ENCODE peak calls at places on chromosomes 16 and 17, in eight cellular contexts. Q is GM12865, J is fibroblast of lung, A is right atrium auricular region, D is heart left ventricle, X is AG09309, L is colonic mucosa, V is heart right ventricle. E is an unnamed sample.

GRCh38 chr16:80176114-80176513 is 364.7 kb upstream of the DYNLRB2 start:
- DNase-seq in V (no peak), Q (no peak), X (no peak), D (no peak), L (no peak), A (no peak), J (no peak), E (no peak)

GRCh38 chr17:61149862-61150362 is 249.7 kb upstream of the TBX2 start:
- DNase-seq in L (no peak), A (no peak), V (no peak), Q (no peak), X (no peak), J (no peak), D (no peak), E (no peak)

GRCh38 chr17:7932483-7932891 is 481 bp downstream of the CNTROB start:
- DNase-seq in X (no peak), V (no peak), Q (peak; percentile 55), D (no peak), J (peak; percentile 24), L (peak; percentile 45), A (peak; percentile 64), E (peak; percentile 27)

GRCh38 chr17:21674242-21674731 is 18.0 kb upstream of the KCNJ18 start:
- DNase-seq in J (no peak), D (no peak), Q (no peak), X (no peak), V (no peak), L (no peak), A (no peak), E (no peak)

GRCh38 chr16:87367556-87367955 is 16.0 kb downstream of the FBXO31 start:
- DNase-seq in L (no peak), V (no peak), J (no peak), D (no peak), Q (no peak), A (no peak), X (no peak), E (no peak)

GRCh38 chr17:74852237-74853047 is 7.2 kb downstream of the GRIN2C start:
- DNase-seq in D (no peak), J (no peak), Q (peak; percentile 55), X (no peak), A (no peak), L (no peak), V (no peak), E (peak; percentile 23)

GRCh38 chr16:24975428-24975889 is 39.7 kb downstream of the ARHGAP17 start:
- DNase-seq in V (no peak), X (no peak), J (no peak), D (no peak), Q (peak; percentile 89), L (no peak), A (no peak), E (peak; percentile 73)

GRCh38 chr16:15897834-15898254 is 9.4 kb upstream of the CEP20 start:
- DNase-seq in D (no peak), L (no peak), A (no peak), V (no peak), X (no peak), J (peak; percentile 61), Q (peak; percentile 91), E (no peak)

GRCh38 chr16:57576429-57576870 is 34.0 kb downstream of the ADGRG5 start:
- DNase-seq in A (peak; percentile 79), X (peak; percentile 5), L (peak; percentile 80), V (peak; percentile 77), J (peak; percentile 63), Q (peak; percentile 88), D (peak; percentile 71), E (peak; percentile 78)

GRCh38 chr17:74213897-74214386 is 571 bp downstream of the TTYH2 start:
- DNase-seq in X (no peak), Q (no peak), V (peak; percentile 31), L (peak; percentile 30), A (no peak), D (peak; percentile 65), J (no peak), E (no peak)

GRCh38 chr17:82400830-82401229 is 17.3 kb upstream of the HEXD start:
- DNase-seq in V (peak; percentile 47), X (no peak), A (no peak), L (peak; percentile 35), Q (peak; percentile 79), D (peak; percentile 66), J (no peak), E (no peak)

GRCh38 chr16:84368327-84368996 is at the start of gene ATP2C2:
- DNase-seq in Q (no peak), D (no peak), L (peak; percentile 91), V (no peak), X (no peak), A (no peak), J (no peak), E (no peak)

GRCh38 chr16:85168732-85169256 is 56.5 kb upstream of the CIBAR2 start:
- DNase-seq in L (peak; percentile 62), A (peak; percentile 73), D (peak; percentile 82), X (no peak), Q (no peak), V (peak; percentile 75), J (peak; percentile 61), E (peak; percentile 59)

GRCh38 chr17:10718547-10718946 is 11.3 kb downstream of the TMEM220 start:
- DNase-seq in D (no peak), J (no peak), V (no peak), L (no peak), Q (no peak), X (no peak), A (no peak), E (no peak)

GRCh38 chr16:3283525-3284447 is 495 bp downstream of the ZNF263 start:
- DNase-seq in Q (peak; percentile 12), A (no peak), V (peak; percentile 30), L (no peak), X (no peak), D (no peak), J (no peak), E (peak; percentile 10)

GRCh38 chr17:1007310-1008007 is 10.5 kb downstream of the TIMM22 start:
- DNase-seq in L (no peak), D (no peak), X (no peak), Q (no peak), A (peak; percentile 56), V (no peak), J (no peak), E (no peak)

GRCh38 chr16:65684230-65684629 is 562.4 kb upstream of the CDH11 start:
- DNase-seq in D (no peak), Q (no peak), V (no peak), L (no peak), X (no peak), A (no peak), J (no peak), E (no peak)
- TF ChIP-seq CTCF in D (no peak), Q (peak; percentile 13), V (no peak), L (no peak), X (peak; percentile 13), A (no peak), J (peak; percentile 24), E (peak; percentile 34)

DNA sequence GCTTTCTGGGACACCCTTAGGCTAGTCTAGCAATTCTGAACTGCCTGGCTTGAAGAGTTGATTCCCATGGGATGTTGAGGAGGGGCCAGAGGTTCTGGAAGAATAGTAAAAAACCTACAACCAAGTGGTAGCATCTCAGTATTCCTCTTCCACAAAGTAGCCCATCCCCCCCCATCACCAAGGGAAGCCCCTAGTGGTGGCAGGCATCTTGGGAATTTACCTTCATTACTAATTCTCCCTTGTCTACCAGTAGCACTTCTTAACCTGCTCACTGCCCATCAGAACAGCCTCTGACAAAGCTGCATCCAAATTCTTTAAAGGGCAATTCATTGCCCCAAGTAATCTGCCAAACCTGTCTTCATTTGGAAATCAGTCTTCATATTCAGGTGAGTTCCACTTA is 12.8 kb upstream of the RAB11FIP4 start:
- DNase-seq in A (no peak), X (no peak), L (no peak), Q (no peak), J (no peak), V (no peak), D (no peak), E (no peak)
- TF ChIP-seq CTCF in A (no peak), X (no peak), L (no peak), Q (no peak), J (no peak), V (no peak), D (no peak), E (no peak)

GRCh38 chr17:4696432-4696796 is 7.5 kb downstream of the PELP1 start:
- DNase-seq in X (no peak), D (no peak), A (no peak), J (no peak), L (no peak), Q (peak; percentile 70), V (no peak), E (no peak)

GRCh38 chr17:4693416-4693815 is 10.5 kb downstream of the PELP1 start:
- DNase-seq in Q (no peak), L (no peak), V (no peak), D (no peak), X (no peak), J (no peak), A (no peak), E (no peak)

GRCh38 chr17:4690745-4691144 is 13.2 kb downstream of the PELP1 start:
- DNase-seq in J (no peak), Q (no peak), D (no peak), L (no peak), A (no peak), V (no peak), X (no peak), E (no peak)

GRCh38 chr17:4691686-4692085 is 12.3 kb downstream of the PELP1 start:
- DNase-seq in Q (no peak), L (no peak), J (peak; percentile 15), X (no peak), D (no peak), V (no peak), A (no peak), E (peak; percentile 14)
- TF ChIP-seq CTCF in Q (no peak), L (no peak), J (no peak), X (no peak), D (no peak), V (no peak), A (no peak), E (no peak)

GRCh38 chr16:27315333-27316037 is 1.7 kb downstream of the IL4R start:
- DNase-seq in D (peak; percentile 47), L (peak; percentile 57), V (peak; percentile 36), A (peak; percentile 91), J (peak; percentile 36), X (peak; percentile 39), Q (peak; percentile 38), E (peak; percentile 95)
- TF ChIP-seq CTCF in D (no peak), L (no peak), V (no peak), A (no peak), J (no peak), X (no peak), Q (no peak), E (peak; percentile 27)